ENCODE peak calls at places on chromosomes 16 and 17, in nine cellular contexts. J is NCI-H69, Z is tibial artery, B is GM13977, T is cardiac fibroblast, R is skeletal muscle cell, W is EL, K is BJ, Q is RWPE1. U is an unnamed sample.

GRCh38 chr16:24255446-24256352 is at the start of gene CACNG3:
- DNase-seq in Z (no peak), J (peak; percentile 50), W (peak; percentile 8), T (peak; percentile 9), Q (peak; percentile 55), B (peak; percentile 65), K (no peak), R (no peak), U (peak; percentile 4)

GRCh38 chr17:13883659-13884058 is 185.6 kb upstream of the COX10 start:
- DNase-seq in Z (no peak), K (no peak), Q (no peak), R (no peak), T (no peak), J (no peak), B (no peak), W (no peak), U (no peak)

GRCh38 chr16:24577167-24577566 is 37.8 kb downstream of the RBBP6 start:
- DNase-seq in B (no peak), J (no peak), Q (no peak), W (peak; percentile 9), R (no peak), Z (no peak), K (no peak), T (peak; percentile 52), U (no peak)

GRCh38 chr17:37187262-37187661 is 188.5 kb upstream of the C17orf78 start:
- DNase-seq in W (peak; percentile 38), Q (no peak), R (no peak), Z (no peak), J (no peak), B (no peak), K (peak; percentile 20), T (peak; percentile 7), U (no peak)

GRCh38 chr17:48472485-48473281 is 42.7 kb upstream of the SKAP1 start:
- DNase-seq in B (no peak), K (no peak), W (peak; percentile 91), J (peak; percentile 54), Z (no peak), Q (no peak), T (peak; percentile 39), R (peak; percentile 32), U (peak; percentile 96)

GRCh38 chr16:53991181-53992056 is 287.5 kb downstream of the FTO start:
- DNase-seq in W (no peak), Z (no peak), T (peak; percentile 60), J (peak; percentile 76), K (no peak), B (no peak), Q (no peak), R (peak; percentile 62), U (no peak)

GRCh38 chr17:37124074-37124824 is 175.5 kb downstream of the AATF start:
- DNase-seq in T (peak; percentile 26), W (no peak), R (no peak), K (no peak), Q (no peak), Z (no peak), B (no peak), J (no peak), U (no peak)

GRCh38 chr17:38444151-38444550 is 15.9 kb downstream of the ARHGAP23 start:
- DNase-seq in Q (peak; percentile 68), K (no peak), T (peak; percentile 75), B (peak; percentile 81), Z (peak; percentile 83), J (peak; percentile 86), W (peak; percentile 71), R (no peak), U (peak; percentile 72)

GRCh38 chr17:82863646-82863940 is 23.8 kb upstream of the ZNF750 start:
- DNase-seq in B (no peak), J (peak; percentile 82), T (no peak), R (no peak), Q (no peak), Z (no peak), K (no peak), W (no peak), U (no peak)

GRCh38 chr17:4449736-4450135 is 16.0 kb downstream of the SPNS3 start:
- DNase-seq in B (no peak), Q (no peak), R (no peak), J (peak; percentile 9), K (no peak), T (no peak), W (no peak), Z (no peak), U (peak; percentile 64)

GRCh38 chr16:617855-618254 is 12.9 kb upstream of the WFIKKN1 start:
- DNase-seq in Z (no peak), W (no peak), J (peak; percentile 33), B (no peak), T (no peak), K (no peak), R (no peak), Q (no peak), U (no peak)

GRCh38 chr16:76228546-76229146 is 48.6 kb upstream of the CNTNAP4 start:
- DNase-seq in B (no peak), T (no peak), W (no peak), R (no peak), K (no peak), Z (no peak), J (no peak), Q (no peak), U (no peak)

GRCh38 chr17:82098939-82099765 is 1.1 kb upstream of the FASN start:
- DNase-seq in Z (no peak), B (peak; percentile 57), K (no peak), J (peak; percentile 84), W (no peak), Q (no peak), R (no peak), T (no peak), U (no peak)

GRCh38 chr17:45451131-45451530 is 18.5 kb upstream of the ARHGAP27 start:
- DNase-seq in Z (no peak), T (no peak), B (no peak), K (no peak), R (no peak), J (no peak), Q (no peak), W (no peak), U (no peak)

GRCh38 chr16:84555418-84556196 is 51.1 kb upstream of the MEAK7 start:
- DNase-seq in K (no peak), R (no peak), W (no peak), J (peak; percentile 69), Q (no peak), B (no peak), T (no peak), Z (no peak), U (peak; percentile 35)

GRCh38 chr17:61419496-61420046 is 19.9 kb downstream of the TBX2 start:
- DNase-seq in Q (no peak), K (no peak), Z (no peak), B (no peak), T (no peak), J (no peak), R (no peak), W (no peak), U (no peak)